ENCODE peak calls at places on chromosomes 5 and 9, in nine cellular contexts. One of them, this sample, is unnamed.

GRCh38 chr5:64884541-64884940 is 115.8 kb downstream of the CWC27 start:
- DNase-seq in mammary epithelial cell: no peak
- DNase-seq in nephron progenitor cell: no peak
- DNase-seq in AG10803: no peak
- DNase-seq in GM13976: no peak
- DNase-seq in heart left ventricle: no peak
- DNase-seq in fibroblast of the aortic adventitia: no peak
- DNase-seq in ovary: no peak
- DNase-seq in cardiac fibroblast: no peak
- DNase-seq in this sample: no peak

GRCh38 chr5:165526357-165526756 is 2020.9 kb downstream of the MAT2B start:
- DNase-seq in mammary epithelial cell: no peak
- DNase-seq in nephron progenitor cell: no peak
- DNase-seq in AG10803: no peak
- DNase-seq in GM13976: no peak
- DNase-seq in heart left ventricle: no peak
- DNase-seq in fibroblast of the aortic adventitia: no peak
- DNase-seq in ovary: no peak
- DNase-seq in cardiac fibroblast: no peak
- DNase-seq in this sample: no peak

GRCh38 chr9:111986035-111986556 is 89.5 kb downstream of the UGCG start:
- DNase-seq in mammary epithelial cell: no peak
- DNase-seq in nephron progenitor cell: no peak
- DNase-seq in AG10803: peak
- DNase-seq in GM13976: no peak
- DNase-seq in heart left ventricle: no peak
- DNase-seq in fibroblast of the aortic adventitia: peak
- DNase-seq in ovary: no peak
- DNase-seq in cardiac fibroblast: peak
- DNase-seq in this sample: no peak

GRCh38 chr9:35029241-35029640 is 39.7 kb downstream of the DNAJB5 start:
- DNase-seq in mammary epithelial cell: peak
- DNase-seq in nephron progenitor cell: no peak
- DNase-seq in AG10803: no peak
- DNase-seq in GM13976: no peak
- DNase-seq in heart left ventricle: no peak
- DNase-seq in fibroblast of the aortic adventitia: no peak
- DNase-seq in ovary: no peak
- DNase-seq in cardiac fibroblast: no peak
- DNase-seq in this sample: no peak

GRCh38 chr9:69086312-69086711 is 50.8 kb downstream of the FXN start:
- DNase-seq in mammary epithelial cell: no peak
- DNase-seq in nephron progenitor cell: no peak
- DNase-seq in AG10803: no peak
- DNase-seq in GM13976: no peak
- DNase-seq in heart left ventricle: no peak
- DNase-seq in fibroblast of the aortic adventitia: no peak
- DNase-seq in ovary: no peak
- DNase-seq in cardiac fibroblast: no peak
- DNase-seq in this sample: no peak

GRCh38 chr9:107545036-107545435 is 55.5 kb upstream of the KLF4 start:
- DNase-seq in mammary epithelial cell: no peak
- DNase-seq in nephron progenitor cell: no peak
- DNase-seq in AG10803: no peak
- DNase-seq in GM13976: no peak
- DNase-seq in heart left ventricle: no peak
- DNase-seq in fibroblast of the aortic adventitia: no peak
- DNase-seq in ovary: no peak
- DNase-seq in cardiac fibroblast: no peak
- DNase-seq in this sample: no peak

GRCh38 chr5:141637266-141637692 is 482 bp downstream of the RELL2 start:
- DNase-seq in mammary epithelial cell: no peak
- DNase-seq in nephron progenitor cell: peak
- DNase-seq in AG10803: no peak
- DNase-seq in GM13976: peak
- DNase-seq in heart left ventricle: peak
- DNase-seq in fibroblast of the aortic adventitia: no peak
- DNase-seq in ovary: no peak
- DNase-seq in cardiac fibroblast: no peak
- DNase-seq in this sample: peak

GRCh38 chr5:58983496-58983895 is 400.6 kb downstream of the RAB3C start:
- DNase-seq in mammary epithelial cell: no peak
- DNase-seq in nephron progenitor cell: no peak
- DNase-seq in AG10803: peak
- DNase-seq in GM13976: no peak
- DNase-seq in heart left ventricle: no peak
- DNase-seq in fibroblast of the aortic adventitia: no peak
- DNase-seq in ovary: no peak
- DNase-seq in cardiac fibroblast: no peak
- DNase-seq in this sample: no peak

GRCh38 chr9:104748359-104749031 is 1.0 kb downstream of the NIPSNAP3A start:
- DNase-seq in mammary epithelial cell: peak
- DNase-seq in nephron progenitor cell: no peak
- DNase-seq in AG10803: peak
- DNase-seq in GM13976: no peak
- DNase-seq in heart left ventricle: no peak
- DNase-seq in fibroblast of the aortic adventitia: peak
- DNase-seq in ovary: no peak
- DNase-seq in cardiac fibroblast: peak
- DNase-seq in this sample: no peak

GRCh38 chr5:15926586-15926985 is 253.0 kb downstream of the MARCHF11 start:
- DNase-seq in mammary epithelial cell: no peak
- DNase-seq in nephron progenitor cell: no peak
- DNase-seq in AG10803: no peak
- DNase-seq in GM13976: no peak
- DNase-seq in heart left ventricle: no peak
- DNase-seq in fibroblast of the aortic adventitia: peak
- DNase-seq in ovary: no peak
- DNase-seq in cardiac fibroblast: no peak
- DNase-seq in this sample: no peak

GRCh38 chr9:33445941-33446506 is 1.4 kb downstream of the AQP3 start:
- DNase-seq in mammary epithelial cell: no peak
- DNase-seq in nephron progenitor cell: no peak
- DNase-seq in AG10803: no peak
- DNase-seq in GM13976: no peak
- DNase-seq in heart left ventricle: no peak
- DNase-seq in fibroblast of the aortic adventitia: no peak
- DNase-seq in ovary: no peak
- DNase-seq in cardiac fibroblast: no peak
- DNase-seq in this sample: no peak

GRCh38 chr9:80649001-80649420 is 1040.3 kb downstream of the TLE1 start:
- DNase-seq in mammary epithelial cell: peak
- DNase-seq in nephron progenitor cell: no peak
- DNase-seq in AG10803: peak
- DNase-seq in GM13976: no peak
- DNase-seq in heart left ventricle: no peak
- DNase-seq in fibroblast of the aortic adventitia: peak
- DNase-seq in ovary: no peak
- DNase-seq in cardiac fibroblast: peak
- DNase-seq in this sample: no peak

GRCh38 chr5:142569905-142570304 is 116.0 kb downstream of the FGF1 start:
- DNase-seq in mammary epithelial cell: no peak
- DNase-seq in nephron progenitor cell: no peak
- DNase-seq in AG10803: peak
- DNase-seq in GM13976: no peak
- DNase-seq in heart left ventricle: no peak
- DNase-seq in fibroblast of the aortic adventitia: no peak
- DNase-seq in ovary: no peak
- DNase-seq in cardiac fibroblast: no peak
- DNase-seq in this sample: no peak

DNA sequence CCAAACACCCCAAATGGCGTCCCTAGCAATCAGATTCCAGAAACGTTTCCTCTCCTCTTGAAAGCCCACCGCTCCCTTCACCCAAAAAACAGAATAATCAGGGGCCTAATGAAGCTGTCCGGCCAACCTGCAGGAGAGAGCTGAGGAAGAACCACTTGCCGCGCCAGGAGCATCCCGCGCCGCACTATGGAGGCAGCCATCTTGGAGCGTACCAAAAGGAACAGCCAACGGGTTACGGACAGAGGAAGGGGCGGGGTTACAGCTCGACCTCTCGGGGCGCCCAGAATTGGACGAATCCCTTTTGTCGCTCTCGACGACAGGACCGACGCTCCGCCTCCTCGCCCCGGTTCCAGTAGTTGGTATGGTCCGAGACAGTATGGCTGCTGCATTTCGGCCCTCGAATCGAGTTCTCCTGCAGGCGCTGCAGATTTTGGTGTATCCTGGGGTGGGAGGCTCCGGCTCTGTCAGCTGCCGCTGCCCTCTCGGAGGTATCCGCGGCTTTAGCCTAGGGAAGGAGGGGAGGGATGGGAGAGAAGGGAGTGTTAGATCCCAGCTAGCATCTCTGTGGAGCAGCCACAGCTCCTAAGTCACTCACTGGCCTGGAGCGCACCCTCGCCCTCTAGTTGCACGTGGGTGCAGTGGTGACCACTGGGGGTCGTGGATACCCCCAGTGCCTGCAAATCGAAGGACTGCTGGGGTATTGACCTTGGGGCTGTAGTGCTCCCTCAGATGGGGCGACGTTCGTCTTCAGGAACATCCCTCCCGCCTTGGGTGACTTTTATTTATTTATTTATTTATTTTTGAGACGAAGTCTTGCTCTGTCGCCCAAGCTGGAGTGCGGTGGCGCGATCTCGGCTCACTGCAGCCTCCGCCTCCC is at the start of the genes MRPS27 and PTCD2:
- DNase-seq in mammary epithelial cell: peak
- DNase-seq in nephron progenitor cell: peak
- DNase-seq in AG10803: peak
- DNase-seq in GM13976: peak
- DNase-seq in heart left ventricle: peak
- DNase-seq in fibroblast of the aortic adventitia: peak
- DNase-seq in ovary: peak
- DNase-seq in cardiac fibroblast: peak
- DNase-seq in this sample: peak
- TF ChIP-seq CTCF in mammary epithelial cell: no peak
- TF ChIP-seq CTCF in nephron progenitor cell: no peak
- TF ChIP-seq CTCF in AG10803: peak
- TF ChIP-seq CTCF in GM13976: peak
- TF ChIP-seq CTCF in heart left ventricle: no peak
- TF ChIP-seq CTCF in fibroblast of the aortic adventitia: peak
- TF ChIP-seq CTCF in ovary: no peak
- TF ChIP-seq CTCF in cardiac fibroblast: peak
- TF ChIP-seq CTCF in this sample: no peak

DNA sequence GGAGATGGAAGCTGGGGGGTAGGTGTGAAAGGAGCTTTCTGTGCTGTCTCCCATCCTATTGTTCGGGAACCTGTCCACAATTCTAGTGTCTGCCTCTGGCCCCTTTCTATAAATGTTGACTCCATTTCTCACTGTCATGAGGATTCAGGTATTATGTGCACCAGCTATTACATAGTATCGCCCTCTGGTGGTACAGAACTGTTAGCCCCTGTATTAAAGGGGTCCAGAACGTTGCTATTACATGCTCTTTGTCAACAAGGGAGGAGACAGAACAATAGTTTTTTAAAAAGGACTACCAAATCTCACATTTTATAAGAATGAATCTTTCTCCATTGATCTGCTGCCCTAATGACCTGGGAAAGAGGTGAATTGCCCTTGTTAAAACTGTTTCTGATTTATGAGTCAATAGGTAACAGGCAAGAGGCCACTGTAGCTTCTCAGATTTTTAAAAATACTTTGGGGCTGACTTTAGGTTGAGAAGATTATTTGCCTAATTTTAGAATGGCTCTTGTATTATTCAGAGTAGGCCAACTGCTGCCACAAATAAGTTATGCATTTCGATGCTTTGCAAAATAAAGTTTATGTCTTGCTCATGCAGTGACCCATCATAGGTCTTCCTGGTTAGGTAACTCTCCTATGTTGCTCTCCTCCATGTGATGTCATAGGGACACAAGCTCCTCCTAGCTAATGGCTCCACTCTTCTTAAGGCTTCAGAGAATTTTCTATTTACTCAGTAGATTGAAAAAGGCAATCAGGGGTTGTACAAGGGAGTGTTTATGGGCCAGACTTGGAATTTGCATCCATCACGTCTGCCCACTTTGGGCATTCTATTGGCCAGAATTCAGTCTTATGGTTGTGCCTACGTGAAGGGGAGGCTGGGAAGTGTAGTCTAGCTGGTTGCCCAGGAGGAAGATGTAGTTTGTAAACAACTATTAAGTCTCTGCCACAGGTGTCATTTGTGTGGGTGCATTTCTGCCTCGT is 20.8 kb downstream of the DCANP1 start:
- DNase-seq in mammary epithelial cell: peak
- DNase-seq in nephron progenitor cell: no peak
- DNase-seq in AG10803: peak
- DNase-seq in GM13976: peak
- DNase-seq in heart left ventricle: no peak
- DNase-seq in fibroblast of the aortic adventitia: peak
- DNase-seq in ovary: no peak
- DNase-seq in cardiac fibroblast: peak
- DNase-seq in this sample: no peak
- TF ChIP-seq CTCF in mammary epithelial cell: peak
- TF ChIP-seq CTCF in nephron progenitor cell: peak
- TF ChIP-seq CTCF in AG10803: peak
- TF ChIP-seq CTCF in GM13976: peak
- TF ChIP-seq CTCF in heart left ventricle: peak
- TF ChIP-seq CTCF in fibroblast of the aortic adventitia: peak
- TF ChIP-seq CTCF in ovary: no peak
- TF ChIP-seq CTCF in cardiac fibroblast: peak
- TF ChIP-seq CTCF in this sample: no peak

GRCh38 chr5:146646441-146646840 is 130.5 kb upstream of the GPR151 start:
- DNase-seq in mammary epithelial cell: no peak
- DNase-seq in nephron progenitor cell: no peak
- DNase-seq in AG10803: no peak
- DNase-seq in GM13976: no peak
- DNase-seq in heart left ventricle: no peak
- DNase-seq in fibroblast of the aortic adventitia: no peak
- DNase-seq in ovary: no peak
- DNase-seq in cardiac fibroblast: no peak
- DNase-seq in this sample: no peak
- TF ChIP-seq CTCF in mammary epithelial cell: no peak
- TF ChIP-seq CTCF in nephron progenitor cell: no peak
- TF ChIP-seq CTCF in AG10803: no peak
- TF ChIP-seq CTCF in GM13976: no peak
- TF ChIP-seq CTCF in heart left ventricle: no peak
- TF ChIP-seq CTCF in fibroblast of the aortic adventitia: no peak
- TF ChIP-seq CTCF in ovary: no peak
- TF ChIP-seq CTCF in cardiac fibroblast: no peak
- TF ChIP-seq CTCF in this sample: no peak

DNA sequence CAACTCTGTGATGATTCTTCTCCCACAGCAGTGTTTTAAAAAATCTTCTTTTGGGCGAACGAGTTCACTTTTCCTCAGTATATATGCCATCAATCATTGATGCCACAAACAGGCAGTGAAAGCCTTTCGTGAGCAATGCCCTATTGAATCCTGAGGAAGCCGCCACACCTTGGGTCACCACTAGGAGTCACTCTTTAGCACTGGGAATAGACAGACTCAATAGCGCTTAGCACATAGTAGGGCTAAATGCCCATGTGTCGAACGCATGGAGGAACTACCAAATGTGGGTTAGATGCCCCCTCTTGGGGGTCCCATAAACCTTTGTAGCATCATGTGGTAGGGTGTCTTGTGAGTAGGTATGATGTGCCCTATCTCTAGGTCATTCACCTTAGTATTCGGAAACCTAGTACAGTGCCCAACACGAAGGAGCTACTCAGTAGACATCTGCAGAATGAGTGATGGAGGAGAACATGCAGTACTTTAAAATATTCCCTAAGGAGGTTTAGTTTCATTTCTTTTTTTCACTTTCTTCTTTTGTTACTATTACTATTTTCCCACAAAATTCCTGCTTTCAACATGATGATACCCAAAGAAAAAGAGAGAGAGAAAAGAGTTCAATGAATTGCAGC is 603.7 kb downstream of the BNC2 start:
- DNase-seq in mammary epithelial cell: no peak
- DNase-seq in nephron progenitor cell: no peak
- DNase-seq in AG10803: no peak
- DNase-seq in GM13976: no peak
- DNase-seq in heart left ventricle: no peak
- DNase-seq in fibroblast of the aortic adventitia: no peak
- DNase-seq in ovary: no peak
- DNase-seq in cardiac fibroblast: no peak
- DNase-seq in this sample: no peak
- TF ChIP-seq CTCF in mammary epithelial cell: peak
- TF ChIP-seq CTCF in nephron progenitor cell: peak
- TF ChIP-seq CTCF in AG10803: peak
- TF ChIP-seq CTCF in GM13976: peak
- TF ChIP-seq CTCF in heart left ventricle: peak
- TF ChIP-seq CTCF in fibroblast of the aortic adventitia: peak
- TF ChIP-seq CTCF in ovary: no peak
- TF ChIP-seq CTCF in cardiac fibroblast: peak
- TF ChIP-seq CTCF in this sample: no peak